ENCODE peak calls at places on chromosomes 3 and 15, in ten cellular contexts. R, W, S, D, H, U, F, C, G and Z are unnamed samples.
A peak's percentile ranks its signal among the peaks of the same experiment; 100 is the strongest.

GRCh38 chr15:70004826-70005225 is 92.9 kb downstream of the TLE3 start:
- DNase-seq in S (no peak), H (no peak), W (no peak), C (no peak), F (no peak), G (no peak), U (no peak), R (no peak), D (no peak), Z (no peak)

GRCh38 chr15:51227967-51228783 is 110.2 kb downstream of the CYP19A1 start:
- DNase-seq in F (no peak), D (peak; percentile 16), G (peak; percentile 86), H (peak; percentile 42), C (no peak), W (no peak), S (peak; percentile 69), R (peak; percentile 66), U (no peak), Z (no peak)

GRCh38 chr3:66490984-66491383 is 9.8 kb downstream of the LRIG1 start:
- DNase-seq in R (no peak), D (no peak), W (peak; percentile 39), G (no peak), U (no peak), C (no peak), H (no peak), F (no peak), S (no peak), Z (no peak)

GRCh38 chr15:48858401-48858800 is 19.5 kb upstream of the EID1 start:
- DNase-seq in F (no peak), U (no peak), S (peak; percentile 9), G (peak; percentile 37), C (no peak), W (no peak), D (no peak), H (no peak), R (peak; percentile 67), Z (no peak)

GRCh38 chr15:69729167-69729748 is 276.6 kb downstream of the RPLP1 start:
- DNase-seq in R (no peak), D (peak; percentile 24), F (no peak), U (no peak), S (no peak), W (peak; percentile 56), H (peak; percentile 62), C (peak; percentile 58), G (peak; percentile 64), Z (peak; percentile 59)

GRCh38 chr15:40420793-40421192 is 15.2 kb downstream of the IVD start:
- DNase-seq in G (no peak), D (no peak), W (no peak), H (no peak), R (peak; percentile 43), U (no peak), F (no peak), S (no peak), C (peak; percentile 86), Z (no peak)

GRCh38 chr3:187291512-187292132 is at the start of gene MASP1:
- DNase-seq in F (no peak), G (no peak), W (no peak), H (no peak), R (no peak), U (peak; percentile 27), C (no peak), D (peak; percentile 77), S (no peak), Z (no peak)

GRCh38 chr3:175651716-175652115 is 792.6 kb downstream of the NAALADL2 start:
- DNase-seq in S (no peak), W (no peak), G (peak; percentile 65), R (no peak), F (no peak), D (no peak), C (no peak), H (no peak), U (no peak), Z (no peak)

GRCh38 chr15:101614761-101615160 is 37.4 kb downstream of the TM2D3 start:
- DNase-seq in W (no peak), R (no peak), G (no peak), U (no peak), H (no peak), S (no peak), C (no peak), F (no peak), D (no peak), Z (no peak)

GRCh38 chr3:14274999-14275961 is 96.7 kb downstream of the LSM3 start:
- DNase-seq in H (no peak), F (no peak), S (peak; percentile 45), U (no peak), G (no peak), R (no peak), C (no peak), D (peak; percentile 42), W (peak; percentile 69), Z (no peak)

GRCh38 chr3:25820372-25820771 is 30.5 kb downstream of the OXSM start:
- DNase-seq in W (no peak), R (peak; percentile 73), H (no peak), U (no peak), S (no peak), G (peak; percentile 86), F (no peak), C (no peak), D (no peak), Z (no peak)

GRCh38 chr15:74383695-74384565 is 16.5 kb upstream of the CYP11A1 start:
- DNase-seq in H (no peak), G (no peak), W (peak; percentile 68), S (peak; percentile 33), U (no peak), F (no peak), D (no peak), R (no peak), C (no peak), Z (no peak)

GRCh38 chr15:70342141-70342540 is 244.4 kb upstream of the TLE3 start:
- DNase-seq in R (peak; percentile 29), G (no peak), H (no peak), D (no peak), F (no peak), C (no peak), S (no peak), W (no peak), U (no peak), Z (no peak)

GRCh38 chr3:189118896-189119295 is 52.9 kb upstream of the TPRG1 start:
- DNase-seq in S (no peak), U (no peak), W (no peak), G (no peak), C (no peak), H (no peak), F (no peak), R (no peak), D (no peak), Z (no peak)
- H3K4me3 ChIP-seq in S (no peak overlapping the region), U (no peak overlapping the region), W (no peak overlapping the region), G (no peak overlapping the region), C (no peak overlapping the region), H (no peak overlapping the region), F (no peak overlapping the region), R (no peak overlapping the region), D (no peak overlapping the region), Z (no peak overlapping the region)

GRCh38 chr15:93271871-93272270 is 182.9 kb upstream of the RGMA start:
- DNase-seq in C (no peak), D (no peak), R (no peak), H (no peak), G (no peak), F (no peak), U (no peak), W (no peak), S (no peak), Z (no peak)

GRCh38 chr15:93270937-93271472 is 182.0 kb upstream of the RGMA start:
- DNase-seq in R (no peak), F (no peak), G (no peak), D (no peak), C (no peak), U (no peak), W (no peak), H (no peak), S (no peak), Z (no peak)

GRCh38 chr15:93278006-93278405 is 189.0 kb upstream of the RGMA start:
- DNase-seq in F (no peak), S (no peak), U (no peak), W (no peak), G (no peak), D (no peak), C (no peak), H (no peak), R (peak; percentile 31), Z (no peak)

DNA sequence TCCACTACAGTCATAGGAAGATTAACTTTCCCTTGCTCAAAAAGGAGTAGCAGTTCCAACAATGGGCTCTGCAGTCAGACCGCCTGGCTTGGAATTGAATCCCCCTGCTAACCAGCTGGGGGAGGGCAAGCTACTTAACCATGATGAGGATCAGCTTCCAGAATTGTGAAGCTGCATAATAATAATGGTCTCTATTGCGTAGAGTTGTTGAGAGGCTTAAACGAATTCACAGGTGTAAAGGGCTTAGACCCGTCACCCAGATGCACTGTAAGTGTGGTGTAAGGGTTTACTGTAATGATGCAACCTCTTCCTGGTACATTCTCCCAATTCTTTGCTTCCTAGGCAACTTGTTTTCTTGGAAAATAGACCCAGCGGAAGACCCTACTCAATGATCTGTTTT is 185.3 kb upstream of the RGMA start:
- DNase-seq in C (no peak), S (no peak), F (no peak), D (no peak), R (peak; percentile 2), W (no peak), H (no peak), U (no peak), G (no peak), Z (no peak)
- H3K9me3 ChIP-seq in C (peaks cover 18% of the 10 kb centered on the region), S (peaks cover 17% of the 10 kb centered on the region), F (peaks cover 40% of the 10 kb centered on the region), D (no peaks in the 10 kb centered on the region), R (no peaks in the 10 kb centered on the region), W (no peaks in the 10 kb centered on the region), H (no peaks in the 10 kb centered on the region), U (peaks cover 2% of the 10 kb centered on the region), G (peaks cover 49% of the 10 kb centered on the region), Z (no peaks in the 10 kb centered on the region)

DNA sequence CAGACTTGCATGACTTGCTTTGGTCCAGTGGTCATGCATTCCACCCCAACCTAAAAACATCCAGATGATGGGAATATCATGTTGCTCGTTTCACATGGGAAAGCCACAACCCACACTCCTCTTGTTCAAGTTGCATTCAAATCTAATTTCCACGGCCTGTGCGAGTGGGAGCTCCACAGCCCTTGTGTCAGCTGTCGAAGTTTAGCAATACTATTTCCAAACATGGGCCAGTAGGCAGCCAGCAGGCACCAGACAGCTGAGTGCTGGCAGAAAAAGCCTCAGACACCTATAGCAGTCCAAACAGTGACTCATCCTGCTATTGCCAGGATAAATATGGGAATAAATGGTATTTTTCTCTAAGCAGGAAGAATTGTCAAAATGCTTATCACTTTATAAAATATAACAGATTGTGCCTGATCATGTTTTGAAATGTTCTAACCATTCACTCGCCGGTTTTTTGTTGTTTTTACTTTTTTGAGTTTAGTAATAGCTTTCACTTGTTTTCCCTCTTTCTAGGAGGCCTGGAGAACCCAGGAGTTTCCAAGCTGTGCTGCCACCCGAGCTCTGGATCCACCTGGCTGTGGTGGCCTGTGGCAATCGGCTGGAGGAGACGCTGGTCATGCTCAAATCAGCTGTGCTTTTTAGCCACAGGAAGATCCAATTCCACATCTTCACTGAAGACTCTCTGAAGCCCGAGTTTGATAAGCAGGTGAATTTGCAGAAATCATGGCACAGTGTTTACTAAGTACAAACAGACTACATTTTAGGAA is 20.2 kb downstream of the GXYLT2 start:
- DNase-seq in D (no peak), W (no peak), F (no peak), R (no peak), H (no peak), U (no peak), C (no peak), G (peak; percentile 96), S (peak; percentile 18), Z (no peak)
- H3K4me3 ChIP-seq in D (no peak overlapping the region), W (no peak overlapping the region), F (no peak overlapping the region), R (no peak overlapping the region), H (no peak overlapping the region), U (no peak overlapping the region), C (no peak overlapping the region), G (peak overlapping the region; percentile 53), S (no peak overlapping the region), Z (no peak overlapping the region)

GRCh38 chr15:26598704-26599103 is 174.2 kb downstream of the GABRB3 start:
- DNase-seq in W (no peak), H (no peak), F (no peak), R (no peak), U (no peak), D (no peak), G (no peak), S (no peak), C (no peak), Z (no peak)
- H3K9me3 ChIP-seq in W (peaks cover 8% of the 10 kb centered on the region), H (no peaks in the 10 kb centered on the region), F (peaks cover 32% of the 10 kb centered on the region), R (peaks cover 3% of the 10 kb centered on the region), U (peaks cover 3% of the 10 kb centered on the region), D (no peaks in the 10 kb centered on the region), G (peaks cover 9% of the 10 kb centered on the region), S (peaks cover 39% of the 10 kb centered on the region), C (peaks cover 19% of the 10 kb centered on the region), Z (peaks cover 7% of the 10 kb centered on the region)